ENCODE peak calls at places on chromosome 3, in ten cellular contexts. W, D, R, L, G, C, H, M, E and V are unnamed samples.

GRCh38 chr3:123708531-123708930 is 123.7 kb upstream of the HACD2 start:
- DNase-seq in W (no peak), D (no peak), R (no peak), L (no peak), G (no peak), C (no peak), H (no peak), M (no peak), E (no peak), V (no peak)

GRCh38 chr3:175007316-175007715 is 148.2 kb downstream of the NAALADL2 start:
- DNase-seq in W (no peak), D (no peak), R (no peak), L (no peak), G (no peak), C (no peak), H (no peak), M (no peak), E (no peak), V (no peak)

GRCh38 chr3:10334461-10334860 is 13.5 kb upstream of the SEC13 start:
- DNase-seq in W (no peak), D (no peak), R (no peak), L (no peak), G (peak; percentile 76), C (peak; percentile 45), H (no peak), M (no peak), E (peak; percentile 27), V (peak; percentile 60)

GRCh38 chr3:197337656-197338055 is 39.2 kb upstream of the DLG1 start:
- DNase-seq in W (no peak), D (no peak), R (peak; percentile 61), L (no peak), G (peak; percentile 23), C (no peak), H (no peak), M (no peak), E (no peak), V (no peak)

GRCh38 chr3:113523241-113523640 is 8.3 kb upstream of the SPICE1 start:
- DNase-seq in W (no peak), D (no peak), R (no peak), L (no peak), G (no peak), C (no peak), H (no peak), M (no peak), E (no peak), V (no peak)

GRCh38 chr3:134350861-134351311 is 23.4 kb downstream of the AMOTL2 start:
- DNase-seq in W (no peak), D (no peak), R (no peak), L (no peak), G (no peak), C (no peak), H (no peak), M (peak; percentile 68), E (peak; percentile 47), V (no peak)

GRCh38 chr3:49509028-49509561 is 39.0 kb downstream of the DAG1 start:
- DNase-seq in W (no peak), D (no peak), R (no peak), L (no peak), G (no peak), C (no peak), H (no peak), M (no peak), E (no peak), V (no peak)

GRCh38 chr3:197794115-197794514 is 3.1 kb downstream of the LRCH3 start:
- DNase-seq in W (no peak), D (no peak), R (no peak), L (no peak), G (no peak), C (no peak), H (no peak), M (no peak), E (no peak), V (no peak)